ENCODE peak calls at places on chromosomes 7 and 10, in four cellular contexts. E is HCT116, C is GM23248, S is PC-3. H is an unnamed sample.

GRCh38 chr7:55308186-55308929 is 56.8 kb upstream of the LANCL2 start:
- DNase-seq in E (no peak), C (peak), S (no peak), H (no peak)

GRCh38 chr10:78588194-78588811 is 480.5 kb upstream of the ZMIZ1 start:
- DNase-seq in E (no peak), C (peak), S (no peak), H (no peak)

GRCh38 chr7:101630591-101630990 is 1.5 kb upstream of the MYL10 start:
- DNase-seq in E (no peak), C (peak), S (peak), H (no peak)

GRCh38 chr10:79047875-79048638 is 20.7 kb upstream of the ZMIZ1 start:
- DNase-seq in E (no peak), C (no peak), S (no peak), H (peak)

GRCh38 chr10:106424076-106424475 is 740.4 kb downstream of the SORCS1 start:
- DNase-seq in E (no peak), C (peak), S (peak), H (no peak)

GRCh38 chr10:52488606-52489485 is 174.8 kb downstream of the DKK1 start:
- DNase-seq in E (no peak), C (peak), S (peak), H (no peak)

GRCh38 chr7:82443801-82444219 is 233 bp upstream of the CACNA2D1 start:
- DNase-seq in E (no peak), C (peak), S (peak), H (no peak)

GRCh38 chr7:139691253-139691781 is 86.5 kb downstream of the HIPK2 start:
- DNase-seq in E (no peak), C (no peak), S (no peak), H (no peak)

GRCh38 chr7:34069676-34070075 is 164.3 kb downstream of the BMPER start:
- DNase-seq in E (no peak), C (peak), S (peak), H (no peak)

GRCh38 chr7:155188821-155189599 is 108.7 kb upstream of the INSIG1 start:
- DNase-seq in E (no peak), C (peak), S (no peak), H (no peak)

GRCh38 chr10:106615081-106615480 is 549.4 kb downstream of the SORCS1 start:
- DNase-seq in E (no peak), C (peak), S (no peak), H (no peak)

DNA sequence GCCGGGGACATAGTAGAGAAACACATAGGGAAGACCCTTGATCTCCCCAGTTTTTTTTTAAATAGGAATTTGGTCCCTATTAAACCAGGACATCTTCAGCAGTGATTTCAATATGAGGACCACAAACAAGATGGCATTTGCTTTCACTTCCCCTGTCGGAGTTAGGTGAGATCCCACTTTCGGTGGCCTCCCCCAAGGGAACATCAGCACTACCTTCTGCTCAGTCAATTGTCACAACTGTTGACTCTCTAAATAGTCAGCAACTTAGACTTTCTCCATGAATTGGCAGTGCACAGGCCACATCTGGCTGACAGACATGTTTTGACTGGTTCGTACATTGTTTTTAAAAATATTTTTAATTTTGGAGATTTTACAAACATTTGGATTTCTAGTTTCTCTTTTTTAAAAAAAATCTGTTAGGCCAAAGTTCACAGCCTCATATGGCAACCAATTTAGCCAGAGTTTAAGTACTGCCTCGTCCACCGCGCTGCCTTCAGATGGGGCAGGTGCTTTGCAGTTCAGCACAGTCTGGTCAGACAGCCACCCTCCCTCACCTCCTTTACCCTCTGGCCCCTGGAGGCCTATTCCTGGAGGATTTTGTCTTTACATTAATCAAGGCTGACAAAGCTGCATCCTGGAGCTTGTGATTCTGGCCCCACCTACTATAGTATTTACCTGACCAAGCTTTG is 139.2 kb upstream of the PRR15 start:
- DNase-seq in E (no peak), C (no peak), S (no peak), H (no peak)
- H3K4me2 ChIP-seq in E (no peak), C (no peak), S (no peak), H (no peak)

DNA sequence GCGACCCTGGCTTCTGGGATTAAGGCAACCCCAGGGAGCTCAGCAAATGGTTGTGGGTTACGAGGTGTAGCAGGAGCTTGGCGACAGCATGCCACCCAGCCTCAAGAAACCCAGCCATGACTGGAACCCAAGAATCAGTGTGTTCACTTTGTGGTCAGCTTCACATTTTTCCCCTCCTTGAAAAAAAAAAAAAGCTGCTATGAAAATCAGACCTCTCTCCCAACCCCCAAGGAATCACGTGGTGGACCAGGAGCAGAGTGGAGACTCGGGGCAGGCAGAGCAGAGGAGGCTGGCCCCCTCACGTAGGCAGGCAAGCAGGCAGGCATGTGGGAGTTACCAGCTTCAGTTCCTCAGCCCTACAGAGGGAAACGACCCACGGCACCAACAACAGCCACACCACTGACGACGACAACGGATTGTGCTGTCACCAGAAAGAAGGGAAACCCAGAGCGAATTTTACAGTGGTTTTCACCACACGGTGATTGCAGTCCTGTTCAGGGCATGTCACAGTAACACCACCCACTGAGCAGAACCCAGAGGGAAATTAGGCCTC is 203.4 kb downstream of the SLC25A13 start:
- DNase-seq in E (no peak), C (no peak), S (no peak), H (no peak)
- H3K4me3 ChIP-seq in E (no peak), C (no peak), S (no peak), H (no peak)

DNA sequence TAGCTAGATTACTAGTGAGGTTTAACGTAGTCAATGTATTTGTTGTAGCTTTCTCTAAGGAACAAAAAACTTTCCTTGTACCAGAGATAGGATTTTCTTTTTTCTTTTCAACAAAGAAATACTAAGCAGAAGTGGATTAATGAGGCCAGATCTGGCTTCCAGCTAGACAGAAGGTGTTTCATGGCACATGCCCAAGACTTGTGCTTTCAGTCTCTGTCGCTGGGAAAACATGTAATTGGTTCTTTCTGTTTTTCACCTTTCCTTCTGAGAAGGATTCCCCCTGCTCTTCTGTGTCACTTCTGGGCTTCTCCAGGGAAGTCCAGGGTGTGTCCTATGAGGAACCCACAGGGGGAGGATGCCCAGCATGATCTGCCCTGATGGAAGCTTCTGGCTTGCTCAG is 492.2 kb downstream of the CCSER2 start:
- DNase-seq in E (no peak), C (no peak), S (no peak), H (no peak)
- H3K4me2 ChIP-seq in E (no peak), C (no peak), S (no peak), H (no peak)

DNA sequence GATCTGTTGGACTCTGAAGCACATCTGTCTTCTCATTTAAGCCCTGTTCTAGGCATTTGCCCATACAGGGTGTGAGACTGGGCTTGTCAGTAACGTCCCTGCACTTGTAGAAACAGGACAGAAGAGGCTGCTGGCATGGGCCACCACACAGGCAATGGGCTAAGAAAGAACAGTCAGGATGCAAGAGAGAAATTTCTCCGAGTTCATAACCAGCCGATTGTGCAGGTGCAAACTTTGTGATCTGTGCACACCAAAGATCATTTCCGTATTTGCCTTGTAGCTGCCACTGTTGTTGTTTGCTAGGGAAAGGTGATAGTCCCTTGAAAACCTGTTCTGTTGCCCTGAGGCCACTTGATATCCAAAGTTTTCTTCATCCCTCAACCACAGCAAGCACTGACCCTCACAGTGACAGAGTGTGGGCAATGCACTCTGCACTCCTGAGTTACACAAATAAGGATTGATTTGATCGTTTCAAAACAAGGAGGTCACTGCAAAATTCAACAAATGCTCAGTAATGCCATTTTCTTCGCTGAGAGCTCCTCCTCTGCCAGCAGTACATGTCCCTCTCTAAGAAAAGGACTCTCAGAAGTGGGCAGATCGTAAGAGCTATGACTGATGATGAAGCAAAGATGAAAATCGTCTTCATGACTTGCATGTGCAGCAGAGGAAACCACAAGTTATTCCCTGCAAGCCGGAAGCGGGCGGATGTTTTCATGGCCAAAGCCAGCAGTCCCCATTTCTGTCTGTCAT is 20.2 kb downstream of the KLF6 start:
- DNase-seq in E (no peak), C (no peak), S (peak), H (peak)
- H3K4me3 ChIP-seq in E (no peak), C (no peak), S (no peak), H (no peak)

DNA sequence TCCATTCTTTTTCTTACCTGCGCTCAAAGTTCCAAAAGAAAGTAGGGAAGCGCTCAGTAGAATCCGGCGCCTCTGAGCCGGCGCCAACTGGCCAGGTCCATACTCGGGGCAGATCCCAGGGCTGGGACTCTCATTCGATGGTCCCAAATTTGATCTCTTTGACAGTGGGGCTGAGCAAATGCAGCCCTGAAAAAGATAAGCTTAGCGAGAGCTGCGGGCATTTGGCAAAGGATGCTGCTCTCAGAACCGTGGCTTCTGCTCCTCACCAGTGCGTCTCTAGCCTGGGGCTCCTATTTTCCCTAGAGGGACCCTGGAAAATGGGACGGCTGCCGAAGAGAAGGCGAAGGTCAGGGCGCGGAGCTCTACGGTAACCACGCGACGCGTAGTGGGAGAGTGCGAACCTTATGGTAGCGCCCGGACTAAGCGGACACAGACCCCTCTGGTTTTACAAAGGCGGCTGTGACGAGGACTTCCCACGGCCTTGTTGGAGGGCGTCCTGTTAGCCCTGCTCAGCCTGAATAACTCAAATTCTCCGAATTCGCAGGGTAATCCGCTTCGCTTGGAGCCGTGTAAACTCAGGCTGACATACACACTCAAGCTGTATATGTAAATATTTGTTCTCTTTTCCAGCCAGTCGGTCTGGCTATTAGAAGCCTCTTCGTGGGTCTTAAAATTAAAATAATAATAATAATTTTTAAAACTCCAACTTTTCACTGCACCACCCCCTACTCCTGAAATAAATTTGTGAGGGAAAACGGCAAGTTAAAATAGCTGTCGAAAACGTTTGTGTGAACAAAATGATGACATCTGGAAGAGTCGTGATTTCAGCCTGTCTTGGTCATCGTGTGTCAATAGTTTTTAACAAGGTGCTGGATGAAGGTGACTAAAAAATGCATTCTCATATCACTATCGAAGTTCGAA is 856 bp upstream of the TBX20 start:
- DNase-seq in E (no peak), C (no peak), S (no peak), H (no peak)
- H3K4me2 ChIP-seq in E (no peak), C (no peak), S (no peak), H (no peak)

DNA sequence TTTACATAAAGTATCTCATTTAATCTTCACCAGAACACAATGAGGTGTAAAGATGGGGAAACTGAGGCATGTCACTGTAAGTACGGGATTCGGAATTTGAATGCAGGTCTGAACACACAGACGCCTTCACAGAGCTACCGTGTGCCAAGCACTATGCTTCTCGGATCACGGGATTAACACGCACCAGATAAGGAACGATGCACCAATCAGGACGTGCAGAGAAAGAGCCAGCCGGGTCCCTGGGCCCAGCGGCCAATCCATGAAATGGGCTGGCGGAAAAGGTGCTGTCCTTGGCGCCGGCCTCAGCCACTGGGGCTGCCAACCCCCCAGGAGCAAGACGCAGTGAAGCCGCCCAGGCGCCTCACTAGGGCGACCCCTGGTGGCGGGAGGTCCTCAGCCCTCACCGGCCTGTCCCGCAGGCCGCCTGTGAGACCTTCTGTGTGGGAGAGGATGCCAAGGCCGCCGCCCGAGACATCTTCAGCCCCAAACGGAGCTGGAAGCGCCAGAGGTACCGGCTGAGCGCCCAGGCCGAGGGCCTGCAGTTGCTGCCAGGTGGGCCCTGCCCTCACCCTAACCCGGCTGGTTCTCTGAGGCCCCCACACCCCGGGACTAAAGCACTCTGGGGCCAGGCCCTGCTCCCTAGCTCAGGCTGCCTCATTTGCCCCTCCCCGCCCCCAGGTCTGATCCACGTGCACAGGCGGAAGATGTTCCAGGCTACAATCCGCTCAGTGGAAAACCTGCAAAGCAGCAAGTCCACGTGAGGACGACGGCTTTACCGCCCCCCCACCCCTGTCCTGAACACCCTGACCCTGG is 15.6 kb downstream of the ATG9B start:
- DNase-seq in E (peak), C (peak), S (no peak), H (peak)
- H3K4me3 ChIP-seq in E (peak), C (peak), S (no peak), H (peak)

DNA sequence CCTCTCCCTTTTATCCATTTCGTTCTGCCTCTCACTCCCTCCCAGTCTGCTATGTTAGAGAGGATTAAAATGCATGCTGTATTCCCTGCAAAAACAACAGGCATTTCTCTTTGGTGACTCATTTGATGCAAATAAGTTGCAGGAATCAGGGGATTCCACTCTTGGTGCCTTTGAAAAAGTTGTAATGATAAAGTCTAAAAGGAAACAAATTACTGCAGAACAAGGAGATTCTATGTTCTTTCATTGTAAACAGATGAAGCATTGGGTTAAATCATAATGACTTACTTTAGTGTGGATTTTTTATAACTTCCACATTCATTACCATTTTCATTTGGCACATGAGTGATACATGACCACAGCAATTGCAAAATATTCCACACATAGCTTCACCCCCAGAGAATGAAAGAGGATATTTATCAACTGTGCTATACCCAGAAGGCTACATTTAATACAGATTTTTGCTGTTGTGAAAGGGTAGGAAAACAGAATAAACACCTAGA is 33.4 kb upstream of the ABLIM1 start:
- DNase-seq in E (no peak), C (peak), S (peak), H (no peak)
- H3K4me2 ChIP-seq in E (no peak), C (no peak), S (no peak), H (no peak)

DNA sequence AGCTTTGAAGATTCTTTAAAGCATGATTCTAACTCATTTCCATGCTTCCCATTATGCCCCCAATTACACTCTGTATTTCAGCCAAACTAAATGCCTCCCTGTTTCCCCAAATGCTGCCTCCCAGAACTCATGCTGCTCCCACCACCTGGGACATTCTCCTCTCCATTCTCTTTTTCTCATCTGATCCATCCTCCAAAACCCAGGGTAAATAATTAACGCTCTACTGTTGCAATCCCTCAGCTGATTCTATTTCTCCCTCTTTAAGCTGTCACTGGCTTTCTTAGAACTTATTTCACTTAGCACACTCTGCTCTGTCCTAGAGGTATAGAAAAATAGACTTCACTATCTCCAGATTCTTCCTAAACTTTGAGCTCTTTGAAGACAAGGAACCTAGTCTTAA is 104.7 kb downstream of the ICA1 start:
- DNase-seq in E (no peak), C (no peak), S (no peak), H (no peak)
- H3K4me3 ChIP-seq in E (no peak), C (no peak), S (no peak), H (no peak)

GRCh38 chr7:36238138-36238537 is 85.1 kb downstream of the EEPD1 start:
- DNase-seq in E (no peak), C (no peak), S (no peak), H (no peak)
- H3K4me2 ChIP-seq in E (no peak), C (no peak), S (no peak), H (no peak)

H was measured in DND-41.